ENCODE peak calls at places on chromosomes 16 and 17, in ten cellular contexts. D, Y, U, G, L, J, W, K, Q and Z are unnamed samples.

GRCh38 chr17:15883617-15884111 is 61.3 kb upstream of the ADORA2B start:
- DNase-seq in D (no peak), Y (peak; percentile 76), U (no peak), G (peak; percentile 62), L (peak; percentile 50), J (no peak), W (no peak), K (peak; percentile 85), Q (no peak), Z (no peak)

GRCh38 chr16:17325744-17326143 is 145.0 kb downstream of the XYLT1 start:
- DNase-seq in D (no peak), Y (no peak), U (no peak), G (no peak), L (no peak), J (no peak), W (no peak), K (no peak), Q (no peak), Z (no peak)

GRCh38 chr16:63361032-63361624 is 1324.9 kb upstream of the CDH8 start:
- DNase-seq in D (no peak), Y (peak; percentile 56), U (no peak), G (peak; percentile 20), L (peak; percentile 11), J (peak; percentile 69), W (no peak), K (peak; percentile 67), Q (no peak), Z (peak; percentile 17)

GRCh38 chr16:24075929-24076716 is 180.0 kb upstream of the CACNG3 start:
- DNase-seq in D (peak; percentile 2), Y (peak; percentile 35), U (no peak), G (no peak), L (no peak), J (no peak), W (no peak), K (no peak), Q (peak; percentile 1), Z (no peak)

GRCh38 chr16:77856455-77857138 is 68.2 kb downstream of the VAT1L start:
- DNase-seq in D (no peak), Y (no peak), U (no peak), G (no peak), L (no peak), J (peak; percentile 11), W (no peak), K (no peak), Q (no peak), Z (no peak)

GRCh38 chr16:55478827-55479559 is at the start of gene MMP2:
- DNase-seq in D (no peak), Y (peak; percentile 92), U (no peak), G (no peak), L (peak; percentile 48), J (no peak), W (no peak), K (peak; percentile 81), Q (peak; percentile 84), Z (peak; percentile 61)

GRCh38 chr16:84559311-84559932 is 55.0 kb upstream of the MEAK7 start:
- DNase-seq in D (no peak), Y (no peak), U (no peak), G (no peak), L (no peak), J (no peak), W (no peak), K (no peak), Q (no peak), Z (no peak)

GRCh38 chr17:17151962-17152361 is 54.2 kb downstream of the PLD6 start:
- DNase-seq in D (peak; percentile 87), Y (peak; percentile 95), U (peak; percentile 73), G (peak; percentile 72), L (peak; percentile 94), J (no peak), W (no peak), K (peak; percentile 95), Q (peak; percentile 97), Z (peak; percentile 87)

GRCh38 chr16:56424791-56425438 is 430 bp downstream of the AMFR start:
- DNase-seq in D (no peak), Y (peak; percentile 20), U (peak; percentile 53), G (no peak), L (peak; percentile 14), J (no peak), W (peak; percentile 14), K (peak; percentile 5), Q (no peak), Z (no peak)